ENCODE peak calls at places on chromosomes 1 and 21, in eight cellular contexts. G is stimulated activated CD8-positive, alpha-beta memory T cell treated with anti-CD3 and anti-CD28 coated beads, Interleukin-15, amount 100 ng/mL, for 4 hours; H is dorsolateral prefrontal cortex; T is stimulated activated CD4-positive, alpha-beta T cell treated with anti-CD3 and anti-CD28 coated beads, Interleukin-2, amount 100 ng/mL, for 24 hours; R is RCC 7860; W is activated T-cell treated with anti-CD3 and anti-CD28 coated beads, Interleukin-2, amount 50 U/mL, for 72 hours; B is HS-27A; O is NT2/D1. E is an unnamed sample.

GRCh38 chr21:33078907-33079582 is 9.1 kb downstream of the OLIG1 start:
- DNase-seq in G (peak), B (peak), T (peak), R (peak), W (peak), H (peak), O (no peak), E (peak)

GRCh38 chr1:82565146-82565545 is 764.4 kb downstream of the ADGRL2 start:
- DNase-seq in O (peak), W (no peak), R (peak), H (no peak), B (peak), T (no peak), G (no peak), E (no peak)

GRCh38 chr1:11639372-11639771 is 14.9 kb downstream of the FBXO2 start:
- DNase-seq in G (no peak), R (no peak), H (no peak), W (no peak), B (no peak), T (no peak), O (no peak), E (no peak)

GRCh38 chr1:28577738-28578536 is 14.1 kb upstream of the RAB42 start:
- DNase-seq in R (peak), G (no peak), B (no peak), T (peak), O (no peak), H (no peak), W (no peak), E (no peak)

GRCh38 chr21:20856926-20857325 is 141.3 kb upstream of the NCAM2 start:
- DNase-seq in G (no peak), R (no peak), H (no peak), O (no peak), T (no peak), W (no peak), B (no peak), E (no peak)

GRCh38 chr1:110017792-110018191 is 16.6 kb upstream of the STRIP1 start:
- DNase-seq in H (no peak), O (no peak), R (no peak), B (no peak), W (no peak), G (no peak), T (no peak), E (no peak)

GRCh38 chr1:30903343-30904034 is 5.1 kb downstream of the SDC3 start:
- DNase-seq in B (no peak), T (no peak), H (no peak), R (no peak), W (no peak), O (no peak), G (no peak), E (no peak)

GRCh38 chr1:95252422-95252821 is 18.4 kb downstream of the RWDD3 start:
- DNase-seq in B (no peak), R (no peak), H (no peak), W (no peak), O (no peak), T (no peak), G (no peak), E (no peak)

GRCh38 chr1:206048582-206048981 is 4.4 kb upstream of the RHEX start:
- DNase-seq in W (no peak), O (no peak), H (no peak), B (no peak), R (peak), G (no peak), T (no peak), E (no peak)

GRCh38 chr1:54370287-54371003 is 35.7 kb downstream of the SSBP3 start:
- DNase-seq in R (no peak), W (no peak), H (no peak), B (no peak), G (no peak), T (no peak), O (no peak), E (no peak)

GRCh38 chr1:201473296-201473695 is 4.3 kb upstream of the PHLDA3 start:
- DNase-seq in B (no peak), T (no peak), G (no peak), R (no peak), H (no peak), O (no peak), W (no peak), E (no peak)

GRCh38 chr1:18217398-18218043 is 109.9 kb downstream of the IGSF21 start:
- DNase-seq in W (peak), B (no peak), O (no peak), G (no peak), H (no peak), T (no peak), R (peak), E (no peak)

GRCh38 chr1:199129247-199129646 is 490.4 kb downstream of the PTPRC start:
- DNase-seq in T (no peak), H (no peak), O (no peak), G (no peak), R (peak), W (no peak), B (no peak), E (no peak)

GRCh38 chr1:87104945-87105344 is 190.5 kb downstream of the HS2ST1 start:
- DNase-seq in O (no peak), H (no peak), B (no peak), R (no peak), W (no peak), T (no peak), G (no peak), E (no peak)

GRCh38 chr1:74160045-74160444 is 37.9 kb downstream of the LRRIQ3 start:
- DNase-seq in R (no peak), G (no peak), H (no peak), T (no peak), O (no peak), B (no peak), W (no peak), E (no peak)

GRCh38 chr1:193216920-193217319 is 30.5 kb upstream of the B3GALT2 start:
- DNase-seq in G (no peak), B (no peak), W (no peak), T (no peak), O (peak), H (no peak), R (no peak), E (no peak)

GRCh38 chr1:91273875-91274274 is 130.8 kb downstream of the HFM1 start:
- DNase-seq in W (no peak), H (no peak), T (no peak), G (no peak), R (no peak), B (no peak), O (no peak), E (no peak)

GRCh38 chr1:85224734-85225623 is 24.2 kb upstream of the SYDE2 start:
- DNase-seq in G (no peak), H (no peak), R (no peak), O (no peak), B (no peak), W (no peak), T (no peak), E (no peak)

GRCh38 chr1:228104526-228105251 is 1.6 kb upstream of the C1orf35 start:
- DNase-seq in G (no peak), B (no peak), H (no peak), W (no peak), T (no peak), R (no peak), O (no peak), E (no peak)

GRCh38 chr1:172867216-172867828 is 183.4 kb downstream of the TNFSF18 start:
- DNase-seq in H (no peak), T (no peak), O (no peak), B (no peak), G (no peak), W (no peak), R (no peak), E (no peak)

GRCh38 chr1:12456979-12457378 is 161.0 kb downstream of the DHRS3 start:
- DNase-seq in O (no peak), W (no peak), G (no peak), H (no peak), R (peak), B (peak), T (no peak), E (no peak)

GRCh38 chr1:190452272-190452848 is 25.3 kb downstream of the BRINP3 start:
- DNase-seq in B (no peak), T (no peak), O (no peak), R (no peak), W (no peak), H (no peak), G (no peak), E (no peak)

GRCh38 chr1:245715970-245716369 is 561.2 kb downstream of the KIF26B start:
- DNase-seq in T (no peak), R (peak), B (peak), W (no peak), H (no peak), O (no peak), G (no peak), E (no peak)

GRCh38 chr1:19863804-19864203 is 18.4 kb upstream of the OTUD3 start:
- DNase-seq in G (no peak), O (no peak), T (no peak), H (no peak), R (no peak), W (no peak), B (no peak), E (no peak)

GRCh38 chr1:67648582-67649326 is 36.2 kb upstream of the GADD45A start:
- DNase-seq in T (no peak), R (no peak), B (no peak), W (no peak), G (no peak), O (no peak), H (no peak), E (no peak)

GRCh38 chr1:20212685-20213331 is 26.5 kb upstream of the PLA2G2C start:
- DNase-seq in W (peak), R (peak), H (peak), G (peak), B (peak), O (peak), T (peak), E (peak)

GRCh38 chr1:201628490-201628889 is 89.6 kb downstream of the NAV1 start:
- DNase-seq in B (no peak), W (no peak), T (no peak), R (no peak), H (no peak), O (no peak), G (no peak), E (no peak)

GRCh38 chr1:147892731-147893214 is 9.8 kb upstream of the GJA8 start:
- DNase-seq in O (peak), H (no peak), T (peak), G (no peak), R (peak), W (peak), B (no peak), E (no peak)

E was measured in substantia nigra.